ENCODE peak calls at places on chromosomes 4 and X, in nine cellular contexts. D, N, F, S, Y, J, V, O and R are unnamed samples.

GRCh38 chr4:4711902-4712301 is 147.6 kb upstream of the MSX1 start:
- DNase-seq in D (no peak), N (no peak), F (no peak), S (no peak), Y (no peak), J (no peak), V (no peak), O (no peak), R (no peak)

GRCh38 chrX:2266445-2267349 is 234.1 kb downstream of the DHRSX start:
- DNase-seq in D (no peak), N (no peak), F (no peak), S (no peak), Y (no peak), J (no peak), V (no peak), O (no peak), R (no peak)

GRCh38 chr4:106502106-106502699 is 133.6 kb upstream of the GIMD1 start:
- DNase-seq in D (no peak), N (peak; percentile 4), F (peak; percentile 53), S (peak; percentile 72), Y (peak; percentile 69), J (no peak), V (no peak), O (peak; percentile 30), R (peak; percentile 66)

GRCh38 chrX:17848545-17849265 is 12.4 kb downstream of the RAI2 start:
- DNase-seq in D (no peak), N (no peak), F (no peak), S (no peak), Y (no peak), J (no peak), V (no peak), O (no peak), R (no peak)

GRCh38 chr4:142043509-142043908 is 407.1 kb downstream of the IL15 start:
- DNase-seq in D (no peak), N (no peak), F (no peak), S (no peak), Y (no peak), J (no peak), V (no peak), O (no peak), R (no peak)

GRCh38 chr4:108738307-108738706 is 24.5 kb downstream of the ETNPPL start:
- DNase-seq in D (no peak), N (no peak), F (no peak), S (no peak), Y (no peak), J (no peak), V (no peak), O (no peak), R (no peak)

GRCh38 chrX:136477026-136477425 is 10.7 kb upstream of the BRS3 start:
- DNase-seq in D (no peak), N (no peak), F (no peak), S (no peak), Y (no peak), J (no peak), V (no peak), O (no peak), R (no peak)

GRCh38 chr4:11471613-11472012 is 42.9 kb upstream of the HS3ST1 start:
- DNase-seq in D (peak; percentile 78), N (peak; percentile 24), F (no peak), S (peak; percentile 90), Y (no peak), J (no peak), V (no peak), O (no peak), R (no peak)

GRCh38 chr4:137623013-137623412 is 90.7 kb upstream of the PCDH18 start:
- DNase-seq in D (no peak), N (no peak), F (no peak), S (no peak), Y (no peak), J (no peak), V (no peak), O (no peak), R (no peak)

GRCh38 chrX:78979789-78980464 is 34.7 kb downstream of the P2RY10 start:
- DNase-seq in D (no peak), N (no peak), F (no peak), S (no peak), Y (no peak), J (no peak), V (no peak), O (peak; percentile 8), R (no peak)

GRCh38 chr4:173490817-173491518 is 39.1 kb downstream of the HAND2 start:
- DNase-seq in D (no peak), N (no peak), F (no peak), S (peak; percentile 89), Y (no peak), J (peak; percentile 54), V (no peak), O (peak; percentile 82), R (peak; percentile 43)

GRCh38 chr4:76781698-76782595 is 116.0 kb downstream of the SOWAHB start:
- DNase-seq in D (no peak), N (no peak), F (no peak), S (no peak), Y (no peak), J (peak; percentile 78), V (peak; percentile 98), O (peak; percentile 92), R (no peak)

GRCh38 chr4:60314367-60314766 is 885.8 kb upstream of the ADGRL3 start:
- DNase-seq in D (no peak), N (no peak), F (no peak), S (no peak), Y (no peak), J (no peak), V (no peak), O (no peak), R (no peak)

GRCh38 chr4:6693274-6694176 is at the start of gene S100P:
- DNase-seq in D (no peak), N (no peak), F (peak; percentile 15), S (peak; percentile 24), Y (no peak), J (no peak), V (no peak), O (peak; percentile 38), R (no peak)

GRCh38 chrX:81414630-81415029 is 212.7 kb downstream of the SH3BGRL start:
- DNase-seq in D (no peak), N (no peak), F (no peak), S (no peak), Y (no peak), J (no peak), V (no peak), O (no peak), R (no peak)

GRCh38 chrX:98956014-98956413 is 1454.1 kb downstream of the PCDH19 start:
- DNase-seq in D (no peak), N (no peak), F (no peak), S (no peak), Y (no peak), J (no peak), V (no peak), O (no peak), R (peak; percentile 3)

GRCh38 chrX:78075787-78076389 is 28.2 kb upstream of the PGK1 start:
- DNase-seq in D (no peak), N (no peak), F (no peak), S (no peak), Y (no peak), J (no peak), V (no peak), O (no peak), R (no peak)

GRCh38 chrX:51215266-51215665 is 117.4 kb upstream of the NUDT10 start:
- DNase-seq in D (no peak), N (no peak), F (no peak), S (peak; percentile 1), Y (no peak), J (peak; percentile 0), V (no peak), O (no peak), R (peak; percentile 0)

GRCh38 chr4:25862411-25863346 is at the start of gene SEL1L3:
- DNase-seq in D (peak; percentile 36), N (peak; percentile 45), F (peak; percentile 95), S (peak; percentile 47), Y (peak; percentile 63), J (peak; percentile 25), V (no peak), O (no peak), R (no peak)

GRCh38 chr4:113972781-113973180 is 6.7 kb downstream of the ARSJ start:
- DNase-seq in D (no peak), N (no peak), F (no peak), S (no peak), Y (no peak), J (no peak), V (no peak), O (no peak), R (no peak)

GRCh38 chr4:91958651-91959050 is 345.1 kb upstream of the GRID2 start:
- DNase-seq in D (no peak), N (no peak), F (peak; percentile 19), S (no peak), Y (no peak), J (no peak), V (peak; percentile 14), O (no peak), R (peak; percentile 49)

GRCh38 chr4:77599378-77599777 is 6.2 kb upstream of the CXCL13 start:
- DNase-seq in D (no peak), N (no peak), F (peak; percentile 50), S (peak; percentile 53), Y (no peak), J (peak; percentile 53), V (peak; percentile 16), O (peak; percentile 36), R (peak; percentile 12)

GRCh38 chrX:113868169-113868568 is 715.7 kb upstream of the HTR2C start:
- DNase-seq in D (no peak), N (no peak), F (no peak), S (no peak), Y (no peak), J (no peak), V (no peak), O (no peak), R (no peak)

GRCh38 chr4:1551211-1551610 is 132.9 kb downstream of the FAM53A start:
- DNase-seq in D (no peak), N (no peak), F (no peak), S (no peak), Y (no peak), J (no peak), V (no peak), O (no peak), R (no peak)

GRCh38 chr4:173074501-173074946 is 94.1 kb upstream of the GALNT7 start:
- DNase-seq in D (no peak), N (no peak), F (peak; percentile 24), S (no peak), Y (no peak), J (peak; percentile 56), V (peak; percentile 27), O (peak; percentile 82), R (peak; percentile 32)

GRCh38 chrX:155841232-155841631 is 39.9 kb upstream of the VAMP7 start:
- DNase-seq in D (no peak), N (no peak), F (no peak), S (no peak), Y (no peak), J (no peak), V (no peak), O (no peak), R (no peak)

GRCh38 chr4:177442623-177443155 is 452 bp upstream of the AGA start:
- DNase-seq in D (no peak), N (no peak), F (no peak), S (peak; percentile 69), Y (no peak), J (peak; percentile 37), V (no peak), O (no peak), R (no peak)

GRCh38 chr4:87865960-87866598 is 33.3 kb downstream of the MEPE start:
- DNase-seq in D (no peak), N (no peak), F (peak; percentile 67), S (no peak), Y (no peak), J (no peak), V (no peak), O (no peak), R (no peak)

GRCh38 chr4:626201-627091 is 1.1 kb downstream of the PDE6B start:
- DNase-seq in D (no peak), N (no peak), F (peak; percentile 58), S (no peak), Y (no peak), J (no peak), V (no peak), O (no peak), R (no peak)

GRCh38 chr4:177964061-177964460 is 521.8 kb upstream of the AGA start:
- DNase-seq in D (no peak), N (no peak), F (no peak), S (no peak), Y (no peak), J (peak; percentile 1), V (peak; percentile 19), O (no peak), R (no peak)

GRCh38 chr4:76199664-76200211 is 13.9 kb downstream of the SCARB2 start:
- DNase-seq in D (no peak), N (no peak), F (peak; percentile 35), S (no peak), Y (no peak), J (no peak), V (no peak), O (no peak), R (no peak)